ENCODE peak calls at places on chromosomes 7 and 10, in eight cellular contexts. L is GM23248, A is neural progenitor cell, P is MM.1S, Y is GM23338, N is PC-3, H is HCT116, O is OCI-LY7. F is an unnamed sample.

GRCh38 chr7:154512121-154512621 is 460.0 kb downstream of the DPP6 start:
- DNase-seq in L (no peak), A (no peak), P (no peak), Y (no peak), N (no peak), H (no peak), O (no peak), F (no peak)

GRCh38 chr7:43646603-43647313 is 63.9 kb downstream of the STK17A start:
- DNase-seq in L (peak), A (no peak), P (peak), Y (peak), N (peak), H (no peak), O (peak), F (no peak)

GRCh38 chr7:28509256-28510021 is 97.1 kb downstream of the CREB5 start:
- DNase-seq in L (no peak), A (peak), P (no peak), Y (no peak), N (no peak), H (no peak), O (no peak), F (no peak)

GRCh38 chr10:77037735-77038411 is 599.7 kb downstream of the KCNMA1 start:
- DNase-seq in L (no peak), A (peak), P (peak), Y (peak), N (no peak), H (no peak), O (no peak), F (no peak)

GRCh38 chr10:133332936-133333699 is 3.6 kb downstream of the CALY start:
- DNase-seq in L (no peak), A (no peak), P (no peak), Y (no peak), N (no peak), H (no peak), O (no peak), F (no peak)

GRCh38 chr7:85041599-85042216 is 145.1 kb downstream of the SEMA3D start:
- DNase-seq in L (peak), A (peak), P (peak), Y (peak), N (peak), H (peak), O (peak), F (peak)

GRCh38 chr10:26502988-26503387 is 64.8 kb downstream of the APBB1IP start:
- DNase-seq in L (peak), A (no peak), P (no peak), Y (no peak), N (no peak), H (no peak), O (no peak), F (no peak)

GRCh38 chr7:610141-610530 is 90.5 kb upstream of the PDGFA start:
- DNase-seq in L (no peak), A (no peak), P (no peak), Y (no peak), N (no peak), H (no peak), O (peak), F (no peak)

GRCh38 chr7:90387470-90388240 is 15.6 kb upstream of the CLDN12 start:
- DNase-seq in L (peak), A (no peak), P (no peak), Y (peak), N (peak), H (no peak), O (no peak), F (no peak)

GRCh38 chr10:15068802-15069201 is 19.8 kb downstream of the ACBD7 start:
- DNase-seq in L (peak), A (no peak), P (no peak), Y (no peak), N (no peak), H (no peak), O (no peak), F (peak)

GRCh38 chr7:100469227-100470044 is 5.4 kb upstream of the SPACDR start:
- DNase-seq in L (peak), A (peak), P (peak), Y (peak), N (peak), H (no peak), O (peak), F (peak)

GRCh38 chr7:159026271-159027047 is 118.2 kb downstream of the VIPR2 start:
- DNase-seq in L (no peak), A (peak), P (no peak), Y (peak), N (no peak), H (no peak), O (no peak), F (peak)

GRCh38 chr10:105370697-105371096 is 729.6 kb downstream of the SORCS3 start:
- DNase-seq in L (no peak), A (no peak), P (no peak), Y (no peak), N (no peak), H (no peak), O (no peak), F (no peak)

GRCh38 chr10:75111367-75111905 is at the start of gene SAMD8:
- DNase-seq in L (peak), A (peak), P (peak), Y (peak), N (peak), H (peak), O (peak), F (peak)

DNA sequence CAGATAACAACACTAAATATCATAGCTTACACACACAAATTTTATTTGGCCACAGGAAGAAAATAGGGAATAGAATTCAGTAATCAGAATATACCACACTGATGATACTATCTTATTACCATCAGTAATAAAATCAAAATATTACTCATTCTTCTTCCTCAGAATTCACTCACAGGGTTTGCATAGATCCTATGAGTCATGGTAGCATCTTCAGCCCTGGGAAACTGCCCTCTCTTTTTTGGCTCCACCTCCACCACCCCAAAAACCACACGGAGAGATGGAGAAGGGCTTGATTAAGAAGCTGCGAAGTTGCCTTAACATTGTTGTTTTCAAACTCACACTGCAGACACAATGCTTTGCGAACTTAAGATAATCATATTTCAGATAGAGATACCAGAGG is 154.1 kb upstream of the AHR start:
- DNase-seq in L (peak), A (no peak), P (no peak), Y (no peak), N (peak), H (no peak), O (no peak), F (no peak)
- H2AFZ ChIP-seq in L (no peak), A (peak), P (no peak), Y (no peak), N (peak), H (no peak), O (no peak), F (no peak)

GRCh38 chr10:69862882-69863530 is 61.3 kb downstream of the COL13A1 start:
- DNase-seq in L (peak), A (no peak), P (no peak), Y (no peak), N (peak), H (no peak), O (no peak), F (no peak)
- TF ChIP-seq EZH2phosphoT487 in L (no peak), A (no peak), P (no peak), Y (no peak), N (no peak), H (no peak), O (no peak), F (no peak)

DNA sequence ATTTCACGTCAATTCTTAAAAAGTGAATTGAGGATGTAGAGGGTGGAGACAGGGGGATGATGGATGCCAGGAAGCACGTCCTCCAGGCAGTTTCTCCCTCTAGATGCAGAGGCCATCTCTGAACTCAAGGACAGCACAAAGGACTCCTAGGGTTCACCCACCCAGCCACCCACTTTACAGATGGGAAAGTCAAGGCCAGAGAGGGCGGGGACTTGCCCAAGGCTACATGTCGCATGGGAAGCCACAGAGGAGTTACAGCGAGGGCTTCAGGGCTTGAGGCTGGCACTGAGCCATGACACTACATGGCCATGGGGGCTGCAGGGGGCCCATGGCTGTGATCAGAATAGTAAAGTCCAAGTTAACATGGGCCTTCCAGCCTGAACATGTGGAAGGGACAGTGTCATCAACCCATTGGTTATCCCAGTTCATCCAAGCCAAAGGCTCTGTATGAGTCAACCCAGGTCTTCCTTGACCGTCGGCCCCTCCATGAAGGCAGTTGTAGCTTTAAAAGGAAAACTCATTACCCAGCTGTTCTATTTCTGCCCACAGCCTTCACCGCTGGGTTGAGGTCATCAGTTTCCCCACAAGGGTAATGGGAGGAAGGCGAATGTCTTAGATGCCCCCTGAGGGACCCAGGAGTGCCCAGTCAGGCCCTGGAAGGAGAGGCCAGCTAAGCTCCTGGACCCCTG is 24.3 kb upstream of the KPNA7 start:
- DNase-seq in L (no peak), A (no peak), P (no peak), Y (no peak), N (no peak), H (no peak), O (no peak), F (no peak)
- H2AFZ ChIP-seq in L (no peak), A (no peak), P (no peak), Y (no peak), N (no peak), H (no peak), O (no peak), F (no peak)

GRCh38 chr10:103504181-103504783 is 10.8 kb downstream of the NEURL1 start:
- DNase-seq in L (peak), A (no peak), P (peak), Y (no peak), N (peak), H (peak), O (no peak), F (peak)
- TF ChIP-seq EZH2phosphoT487 in L (no peak), A (no peak), P (no peak), Y (no peak), N (no peak), H (no peak), O (no peak), F (no peak)